ENCODE peak calls at places on chromosomes 7 and 10, in five cellular contexts. G is amniotic epithelial cell, I is aorta, O is psoas muscle, H is iris pigment epithelial cell. J is an unnamed sample.

GRCh38 chr7:116258734-116259133 is 48.4 kb downstream of the TES start:
- DNase-seq in G (peak; percentile 63), H (peak; percentile 74), O (no peak), I (no peak), J (peak; percentile 63)

GRCh38 chr7:28299556-28299955 is 112.8 kb upstream of the CREB5 start:
- DNase-seq in G (no peak), H (no peak), I (no peak), O (no peak), J (no peak)

GRCh38 chr7:31098606-31099360 is 46.7 kb downstream of the ADCYAP1R1 start:
- DNase-seq in O (no peak), G (no peak), H (no peak), I (no peak), J (no peak)

GRCh38 chr10:29636178-29636577 is 1.4 kb upstream of the SVIL start:
- DNase-seq in H (peak; percentile 86), O (no peak), G (peak; percentile 80), I (no peak), J (peak; percentile 57)

GRCh38 chr7:99674995-99675742 is 4.6 kb downstream of the CYP3A5 start:
- DNase-seq in H (no peak), I (no peak), O (no peak), G (no peak), J (no peak)

GRCh38 chr10:33330543-33331019 is 3.9 kb downstream of the NRP1 start:
- DNase-seq in G (peak; percentile 79), H (peak; percentile 87), I (peak; percentile 91), O (peak; percentile 90), J (peak; percentile 77)

GRCh38 chr7:28749673-28750072 is 208.5 kb downstream of the TRIL start:
- DNase-seq in G (peak; percentile 4), H (no peak), O (no peak), I (no peak), J (no peak)

GRCh38 chr10:79420974-79421688 is 24.3 kb downstream of the ZCCHC24 start:
- DNase-seq in H (no peak), I (no peak), O (peak; percentile 40), G (no peak), J (no peak)

GRCh38 chr7:33986951-33987948 is 81.9 kb downstream of the BMPER start:
- DNase-seq in G (peak; percentile 99), I (no peak), H (peak; percentile 99), O (no peak), J (peak; percentile 100)

J was measured in HCEC 1CT.